ENCODE peak calls at places on chromosome 6, in seven cellular contexts. O is H1, H is H9, X is mesendoderm, N is neuronal stem cell, B is mesenchymal stem cell, K is trophoblast cell. R is an unnamed sample.

GRCh38 chr6:10720229-10720959 is 2.5 kb upstream of the TMEM14C start:
- DNase-seq in N (no peak), O (no peak), K (peak; percentile 14), B (no peak), H (no peak), X (no peak), R (peak; percentile 17)

GRCh38 chr6:85403331-85404015 is 46.4 kb upstream of the NT5E start:
- DNase-seq in K (peak; percentile 77), H (no peak), X (peak; percentile 85), B (peak; percentile 87), O (no peak), N (no peak), R (peak; percentile 92)

GRCh38 chr6:82348130-82348529 is 15.5 kb upstream of the TPBG start:
- DNase-seq in O (no peak), N (no peak), H (peak; percentile 65), X (peak; percentile 76), B (no peak), K (peak; percentile 27), R (no peak)

GRCh38 chr6:90088009-90088408 is 193.7 kb downstream of the GJA10 start:
- DNase-seq in B (peak; percentile 70), H (no peak), K (peak; percentile 23), N (no peak), X (no peak), O (no peak), R (peak; percentile 86)

GRCh38 chr6:52551483-52552277 is 25.2 kb downstream of the TRAM2 start:
- DNase-seq in K (no peak), H (peak; percentile 67), N (peak; percentile 56), B (peak; percentile 60), X (peak; percentile 88), O (no peak), R (peak; percentile 91)

GRCh38 chr6:111024661-111025060 is 42.8 kb downstream of the RPF2 start:
- DNase-seq in H (no peak), B (no peak), N (no peak), K (no peak), O (no peak), X (no peak), R (no peak)

GRCh38 chr6:64409948-64410347 is 774.3 kb downstream of the PHF3 start:
- DNase-seq in O (no peak), X (no peak), H (no peak), N (no peak), K (no peak), B (no peak), R (no peak)

GRCh38 chr6:97294451-97294850 is 11.4 kb upstream of the MMS22L start:
- DNase-seq in X (no peak), N (no peak), O (no peak), H (no peak), K (no peak), B (no peak), R (peak; percentile 79)

GRCh38 chr6:103672169-103672568 is 1187.5 kb downstream of the HACE1 start:
- DNase-seq in H (no peak), K (peak; percentile 26), N (no peak), B (peak; percentile 57), X (peak; percentile 26), O (no peak), R (no peak)

GRCh38 chr6:87710090-87710489 is 8.1 kb upstream of the AKIRIN2 start:
- DNase-seq in O (no peak), X (no peak), H (no peak), B (no peak), N (no peak), K (no peak), R (no peak)

GRCh38 chr6:36545767-36546663 is 1.3 kb downstream of the STK38 start:
- DNase-seq in H (no peak), N (no peak), O (no peak), B (peak; percentile 66), K (peak; percentile 45), X (peak; percentile 35), R (peak; percentile 31)

GRCh38 chr6:25556516-25556915 is 95.5 kb upstream of the SCGN start:
- DNase-seq in H (peak; percentile 71), X (peak; percentile 76), N (peak; percentile 78), B (peak; percentile 74), K (peak; percentile 95), O (peak; percentile 38), R (peak; percentile 74)
- H2AK5ac ChIP-seq in H (no peak overlapping the region), X (no peak overlapping the region), N (no peak overlapping the region), B (no peak overlapping the region), K (no peak overlapping the region), O (no peak overlapping the region), R (no peak overlapping the region)

DNA sequence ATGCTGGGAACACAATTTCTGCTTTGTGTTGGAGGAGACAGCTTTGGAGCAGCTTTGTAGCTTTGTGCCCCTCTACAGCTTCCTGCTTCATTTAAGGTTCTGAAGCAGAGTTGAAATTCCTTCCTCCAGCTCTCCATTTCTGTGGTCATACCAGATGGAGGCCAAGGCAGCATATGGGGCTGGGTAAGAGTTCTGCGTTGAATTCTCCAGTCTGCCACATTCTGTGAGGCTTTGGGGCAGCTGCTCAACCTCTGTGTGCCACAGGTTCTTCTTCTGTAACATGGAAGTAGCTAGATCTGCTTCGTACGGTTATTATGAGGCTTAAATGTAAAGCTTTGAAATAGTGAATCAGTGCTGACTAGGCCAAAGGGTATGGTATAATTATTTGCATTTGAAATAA is 2.9 kb upstream of the TRIM26 start:
- DNase-seq in O (no peak), B (no peak), H (no peak), X (no peak), N (no peak), K (no peak), R (no peak)
- H2AK5ac ChIP-seq in O (no peak overlapping the region), B (no peak overlapping the region), H (no peak overlapping the region), X (no peak overlapping the region), N (no peak overlapping the region), K (no peak overlapping the region), R (no peak overlapping the region)

GRCh38 chr6:100311707-100312266 is 152.9 kb downstream of the SIM1 start:
- DNase-seq in O (no peak), N (no peak), H (no peak), K (no peak), B (peak; percentile 14), X (no peak), R (peak; percentile 42)

GRCh38 chr6:100322886-100323285 is 141.8 kb downstream of the SIM1 start:
- DNase-seq in B (no peak), O (no peak), X (no peak), H (no peak), K (no peak), N (no peak), R (no peak)

DNA sequence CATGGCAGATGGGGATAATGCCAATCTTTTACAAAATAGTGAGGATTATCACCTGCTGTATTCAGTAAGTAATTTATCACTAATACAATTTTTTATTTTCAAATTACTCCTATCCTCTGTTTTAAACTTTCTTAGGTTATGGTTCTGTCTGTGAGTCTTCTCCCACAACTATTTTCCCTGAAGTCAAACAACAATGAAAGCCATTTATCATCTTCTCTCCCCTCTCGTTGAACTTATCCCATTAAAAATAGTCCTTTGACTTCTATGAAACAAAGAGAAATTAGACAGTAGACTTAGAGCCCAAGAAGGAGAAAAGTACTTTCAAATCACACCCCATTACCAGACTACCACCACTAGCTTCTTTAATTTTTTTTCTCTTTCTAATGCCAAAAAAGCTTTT is 147.7 kb downstream of the SIM1 start:
- DNase-seq in H (no peak), B (no peak), N (no peak), K (no peak), X (no peak), O (no peak), R (no peak)
- H2AK5ac ChIP-seq in H (no peak overlapping the region), B (no peak overlapping the region), N (no peak overlapping the region), K (no peak overlapping the region), X (no peak overlapping the region), O (no peak overlapping the region), R (no peak overlapping the region)

DNA sequence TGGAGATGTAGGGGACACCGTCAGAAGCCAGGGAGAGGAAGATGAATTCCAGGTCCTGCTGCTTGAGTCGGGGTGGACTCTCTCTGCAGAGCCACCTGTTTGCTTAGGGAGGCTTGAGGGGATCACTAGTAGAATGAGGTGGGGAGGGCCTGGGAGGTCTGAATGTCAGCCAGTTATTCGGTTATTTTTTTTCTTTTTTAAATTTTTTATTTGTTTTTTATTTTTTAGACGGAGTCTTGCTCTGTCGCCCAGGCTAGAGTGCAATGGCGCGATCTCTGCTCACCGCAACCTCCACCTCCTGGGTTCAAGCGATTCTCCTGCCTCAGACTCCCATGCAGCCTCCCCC is 8.4 kb downstream of the TEAD3 start:
- DNase-seq in H (no peak), B (no peak), X (no peak), N (no peak), O (no peak), K (no peak), R (no peak)
- H2AK5ac ChIP-seq in H (no peak overlapping the region), B (peak overlapping the region; percentile 73), X (no peak overlapping the region), N (peak overlapping the region; percentile 51), O (peak overlapping the region; percentile 80), K (peak overlapping the region; percentile 21), R (peak overlapping the region; percentile 95)

GRCh38 chr6:62288974-62289373 is 2.9 kb upstream of the KHDRBS2 start:
- DNase-seq in X (no peak), O (no peak), B (no peak), K (no peak), H (no peak), N (no peak), R (no peak)

GRCh38 chr6:62288562-62288961 is 2.5 kb upstream of the KHDRBS2 start:
- DNase-seq in B (no peak), N (no peak), K (no peak), H (no peak), O (no peak), X (no peak), R (no peak)

GRCh38 chr6:62284725-62285124 is 1.3 kb downstream of the KHDRBS2 start:
- DNase-seq in N (no peak), B (no peak), X (no peak), K (no peak), O (no peak), H (no peak), R (no peak)

GRCh38 chr6:62285612-62286469 is at the start of gene KHDRBS2:
- DNase-seq in K (peak; percentile 9), B (peak; percentile 61), H (peak; percentile 98), O (peak; percentile 89), N (peak; percentile 85), X (peak; percentile 96), R (no peak)

GRCh38 chr6:62286470-62286843 is 432 bp upstream of the KHDRBS2 start:
- DNase-seq in N (no peak), K (no peak), B (no peak), X (no peak), O (no peak), H (no peak), R (no peak)
- H2AK5ac ChIP-seq in N (no peak overlapping the region), K (no peak overlapping the region), B (no peak overlapping the region), X (no peak overlapping the region), O (no peak overlapping the region), H (no peak overlapping the region), R (no peak overlapping the region)